ENCODE peak calls at places on chromosomes 7 and 10, in eight cellular contexts. K, W, R, U, E, J, H and B are unnamed samples.
A peak's percentile ranks its signal among the peaks of the same experiment; 100 is the strongest.

GRCh38 chr10:114611617-114612016 is 46.5 kb downstream of the ABLIM1 start:
- ATAC-seq in K (peak; percentile 58), W (no peak), R (no peak), U (no peak), E (peak; percentile 52), J (no peak), H (no peak), B (no peak)

GRCh38 chr7:51046103-51046466 is 263.4 kb upstream of the GRB10 start:
- ATAC-seq in K (peak; percentile 51), W (peak; percentile 31), R (no peak), U (no peak), E (peak; percentile 53), J (no peak), H (no peak), B (no peak)

GRCh38 chr10:24054421-24054820 is 154.5 kb upstream of the KIAA1217 start:
- ATAC-seq in K (no peak), W (no peak), R (no peak), U (no peak), E (no peak), J (no peak), H (no peak), B (no peak)

GRCh38 chr7:4195650-4196049 is 486.4 kb upstream of the FOXK1 start:
- ATAC-seq in K (no peak), W (peak; percentile 51), R (no peak), U (no peak), E (no peak), J (no peak), H (peak; percentile 20), B (no peak)

GRCh38 chr7:11539853-11540252 is 292.1 kb downstream of the THSD7A start:
- ATAC-seq in K (no peak), W (peak; percentile 60), R (no peak), U (no peak), E (no peak), J (no peak), H (no peak), B (peak; percentile 51)

GRCh38 chr7:128458956-128459355 is 3.3 kb downstream of the HILPDA start:
- ATAC-seq in K (peak; percentile 3), W (no peak), R (no peak), U (no peak), E (no peak), J (peak; percentile 51), H (no peak), B (no peak)

GRCh38 chr7:51000956-51001355 is 218.3 kb upstream of the GRB10 start:
- ATAC-seq in K (peak; percentile 59), W (no peak), R (peak; percentile 51), U (no peak), E (peak; percentile 83), J (no peak), H (peak; percentile 46), B (no peak)

GRCh38 chr10:133528845-133529575 is 1.8 kb downstream of the CYP2E1 start:
- ATAC-seq in K (no peak), W (peak; percentile 55), R (peak; percentile 33), U (peak; percentile 74), E (peak; percentile 76), J (no peak), H (peak; percentile 67), B (no peak)

GRCh38 chr10:7519351-7519750 is 108.5 kb upstream of the SFMBT2 start:
- ATAC-seq in K (peak; percentile 46), W (no peak), R (peak; percentile 89), U (no peak), E (no peak), J (peak; percentile 53), H (no peak), B (no peak)

GRCh38 chr10:99873846-99874245 is 91.4 kb downstream of the ABCC2 start:
- ATAC-seq in K (peak; percentile 10), W (no peak), R (no peak), U (no peak), E (peak; percentile 30), J (no peak), H (peak; percentile 30), B (no peak)

GRCh38 chr10:6128591-6129383 is 40.0 kb downstream of the RBM17 start:
- ATAC-seq in K (no peak), W (peak; percentile 72), R (no peak), U (peak; percentile 58), E (no peak), J (no peak), H (peak; percentile 51), B (peak; percentile 30)

GRCh38 chr10:128599538-128599937 is 473.3 kb upstream of the MKI67 start:
- ATAC-seq in K (no peak), W (no peak), R (no peak), U (peak; percentile 92), E (no peak), J (no peak), H (no peak), B (no peak)

GRCh38 chr7:34991938-34992840 is 45.1 kb downstream of the DPY19L1 start:
- ATAC-seq in K (peak; percentile 84), W (peak; percentile 32), R (no peak), U (peak; percentile 59), E (peak; percentile 75), J (peak; percentile 87), H (no peak), B (no peak)

GRCh38 chr7:158707610-158708009 is 3.0 kb upstream of the NCAPG2 start:
- ATAC-seq in K (no peak), W (no peak), R (peak; percentile 62), U (no peak), E (no peak), J (no peak), H (no peak), B (no peak)

GRCh38 chr10:22681783-22682183 is 32.6 kb downstream of the PIP4K2A start:
- ATAC-seq in K (peak; percentile 37), W (peak; percentile 59), R (peak; percentile 65), U (peak; percentile 49), E (peak; percentile 82), J (peak; percentile 25), H (no peak), B (no peak)

GRCh38 chr7:73984481-73985205 is 43.3 kb upstream of the ELN start:
- ATAC-seq in K (no peak), W (no peak), R (no peak), U (peak; percentile 28), E (no peak), J (no peak), H (no peak), B (no peak)

GRCh38 chr7:155312653-155313052 is 15.0 kb downstream of the INSIG1 start:
- ATAC-seq in K (no peak), W (peak; percentile 12), R (no peak), U (peak; percentile 7), E (no peak), J (no peak), H (no peak), B (no peak)

GRCh38 chr10:71161429-71161828 is 50.9 kb upstream of the UNC5B start:
- ATAC-seq in K (peak; percentile 36), W (no peak), R (no peak), U (peak; percentile 71), E (no peak), J (peak; percentile 40), H (no peak), B (no peak)

GRCh38 chr10:61878411-61879051 is 23.0 kb upstream of the ARID5B start:
- ATAC-seq in K (no peak), W (no peak), R (no peak), U (no peak), E (no peak), J (peak; percentile 54), H (no peak), B (no peak)

DNA sequence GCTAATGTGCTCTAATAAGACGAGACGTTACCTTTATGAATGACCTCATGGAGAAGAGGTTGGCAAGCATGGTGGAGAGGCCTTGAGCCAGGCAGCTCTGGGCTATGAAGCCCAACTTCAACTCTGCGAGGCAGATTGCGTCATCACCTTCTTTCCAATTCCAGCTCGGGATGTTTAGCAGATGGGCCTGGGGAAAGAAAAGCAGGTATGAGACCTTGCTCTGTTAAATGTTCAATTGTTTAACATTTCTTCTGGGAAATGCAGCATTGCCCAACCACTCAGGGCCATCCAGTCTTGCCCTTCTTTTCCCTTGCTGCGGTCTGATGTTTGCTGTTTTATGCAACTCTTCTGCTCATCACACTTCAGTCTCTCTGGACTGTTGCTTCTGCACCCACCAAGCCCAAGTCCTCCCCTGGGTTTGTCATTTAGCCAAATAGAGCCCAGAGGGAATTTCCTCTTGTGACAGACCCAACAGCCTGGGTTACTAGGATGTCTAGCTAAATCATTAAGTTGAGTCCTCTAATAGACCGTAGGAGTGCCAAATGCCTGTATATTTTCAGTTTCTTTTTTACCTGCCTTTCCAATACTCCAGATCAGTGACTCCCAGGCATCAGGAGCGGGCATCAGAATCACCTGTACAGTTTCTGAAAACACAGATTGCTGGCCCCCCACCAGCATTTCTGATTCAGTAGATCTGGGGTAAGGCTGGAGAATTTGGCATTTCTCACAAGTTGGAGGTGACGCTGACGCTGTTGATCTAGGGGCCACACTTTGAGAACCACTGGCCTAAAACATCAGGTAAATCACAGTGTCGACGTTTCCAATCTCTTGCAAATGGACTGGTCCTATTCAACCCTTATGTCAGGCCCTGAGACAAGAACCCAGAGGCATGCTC is 564.3 kb downstream of the KCNMA1 start:
- ATAC-seq in K (no peak), W (peak; percentile 65), R (no peak), U (no peak), E (no peak), J (no peak), H (no peak), B (peak; percentile 64)
- TF ChIP-seq POLR2AphosphoS5 in K (no peak), W (no peak), R (no peak), U (no peak), E (no peak), J (no peak), H (no peak), B (peak; percentile 81)

GRCh38 chr7:6227294-6227846 is 45.1 kb downstream of the CYTH3 start:
- ATAC-seq in K (no peak), W (no peak), R (no peak), U (no peak), E (no peak), J (no peak), H (no peak), B (no peak)
- H3K27ac ChIP-seq in K (no peak overlapping the region), W (peak overlapping the region; percentile 37), R (no peak overlapping the region), U (no peak overlapping the region), E (no peak overlapping the region), J (no peak overlapping the region), H (no peak overlapping the region), B (peak overlapping the region; percentile 66)

GRCh38 chr10:31000867-31001266 is 30.8 kb downstream of the ZNF438 start:
- ATAC-seq in K (no peak), W (peak; percentile 67), R (no peak), U (no peak), E (no peak), J (no peak), H (no peak), B (no peak)
- TF ChIP-seq POLR2AphosphoS5 in K (no peak), W (peak; percentile 54), R (no peak), U (no peak), E (no peak), J (no peak), H (no peak), B (no peak)

GRCh38 chr10:59384761-59385160 is 22.4 kb upstream of the FAM13C start:
- ATAC-seq in K (no peak), W (no peak), R (no peak), U (no peak), E (no peak), J (no peak), H (no peak), B (no peak)

GRCh38 chr10:59383908-59384307 is 21.6 kb upstream of the FAM13C start:
- ATAC-seq in K (no peak), W (no peak), R (no peak), U (no peak), E (no peak), J (no peak), H (no peak), B (no peak)

GRCh38 chr10:59383436-59383835 is 21.1 kb upstream of the FAM13C start:
- ATAC-seq in K (no peak), W (no peak), R (no peak), U (no peak), E (no peak), J (no peak), H (no peak), B (no peak)

GRCh38 chr10:59381687-59382086 is 19.3 kb upstream of the FAM13C start:
- ATAC-seq in K (no peak), W (no peak), R (no peak), U (no peak), E (no peak), J (no peak), H (no peak), B (no peak)

GRCh38 chr10:59382831-59383295 is 20.5 kb upstream of the FAM13C start:
- ATAC-seq in K (no peak), W (peak; percentile 63), R (no peak), U (no peak), E (no peak), J (no peak), H (no peak), B (peak; percentile 47)
- H3K27ac ChIP-seq in K (no peak overlapping the region), W (no peak overlapping the region), R (no peak overlapping the region), U (no peak overlapping the region), E (no peak overlapping the region), J (no peak overlapping the region), H (no peak overlapping the region), B (peak overlapping the region; percentile 67)